ENCODE peak calls at places on chromosomes 11 and 22, in nine cellular contexts. J is stimulated activated CD4-positive, alpha-beta T cell treated with anti-CD3 and anti-CD28 coated beads, Interleukin-12 subunit alpha, Interleukin-12 subunit beta, amount 100 ng/mL, for 4 hours; X is EH; Q is stimulated activated CD8-positive, alpha-beta memory T cell treated with anti-CD3 and anti-CD28 coated beads, Interleukin-4, amount 100 ng/mL, for 24 hours; H is brain microvascular endothelial cell; U is T-helper 2 cell; I is B cell; E is HEK293T; O is kidney epithelial cell. Z is an unnamed sample.

GRCh38 chr11:890794-891600 is 19.6 kb downstream of the CHID1 start:
- DNase-seq in J (no peak), X (no peak), Q (no peak), H (no peak), U (no peak), I (no peak), E (no peak), O (no peak), Z (no peak)

GRCh38 chr22:42933783-42934144 is 76.7 kb upstream of the ARFGAP3 start:
- DNase-seq in J (no peak), X (peak; percentile 98), Q (no peak), H (peak; percentile 93), U (no peak), I (no peak), E (no peak), O (peak; percentile 77), Z (no peak)

GRCh38 chr11:125062196-125062930 is 742 bp upstream of the SLC37A2 start:
- DNase-seq in J (no peak), X (peak; percentile 7), Q (no peak), H (no peak), U (no peak), I (no peak), E (no peak), O (no peak), Z (peak; percentile 42)

GRCh38 chr22:36331912-36332622 is 55.7 kb downstream of the MYH9 start:
- DNase-seq in J (peak; percentile 40), X (peak; percentile 79), Q (no peak), H (no peak), U (no peak), I (peak; percentile 49), E (no peak), O (no peak), Z (peak; percentile 62)

GRCh38 chr11:72789493-72790131 is 4.2 kb downstream of the STARD10 start:
- DNase-seq in J (no peak), X (peak; percentile 83), Q (no peak), H (peak; percentile 38), U (no peak), I (no peak), E (no peak), O (no peak), Z (no peak)

GRCh38 chr11:69126286-69126685 is 29.4 kb upstream of the SMIM38 start:
- DNase-seq in J (no peak), X (no peak), Q (no peak), H (no peak), U (no peak), I (no peak), E (no peak), O (no peak), Z (no peak)

GRCh38 chr11:77079666-77080065 is 12.9 kb downstream of the CAPN5 start:
- DNase-seq in J (no peak), X (no peak), Q (no peak), H (no peak), U (no peak), I (no peak), E (no peak), O (no peak), Z (no peak)

GRCh38 chr11:44625759-44626523 is 60.5 kb downstream of the CD82 start:
- DNase-seq in J (no peak), X (no peak), Q (no peak), H (no peak), U (no peak), I (no peak), E (no peak), O (no peak), Z (no peak)

GRCh38 chr11:1906623-1907423 is 12.7 kb upstream of the TNNT3 start:
- DNase-seq in J (no peak), X (no peak), Q (no peak), H (no peak), U (no peak), I (no peak), E (no peak), O (no peak), Z (no peak)

GRCh38 chr22:36510966-36511881 is 4.4 kb upstream of the FOXRED2 start:
- DNase-seq in J (no peak), X (peak; percentile 59), Q (no peak), H (peak; percentile 51), U (no peak), I (peak; percentile 51), E (peak; percentile 68), O (peak; percentile 50), Z (no peak)

GRCh38 chr11:68296344-68297051 is 15.9 kb upstream of the LRP5 start:
- DNase-seq in J (no peak), X (no peak), Q (no peak), H (no peak), U (no peak), I (no peak), E (no peak), O (no peak), Z (no peak)

GRCh38 chr11:99937330-99937729 is 749.8 kb upstream of the ARHGAP42 start:
- DNase-seq in J (no peak), X (no peak), Q (no peak), H (no peak), U (no peak), I (no peak), E (no peak), O (no peak), Z (no peak)

GRCh38 chr11:120199613-120200012 is 11.2 kb upstream of the OAF start:
- DNase-seq in J (no peak), X (no peak), Q (no peak), H (no peak), U (no peak), I (no peak), E (no peak), O (no peak), Z (no peak)

GRCh38 chr22:43275545-43275981 is 67.6 kb downstream of the SCUBE1 start:
- DNase-seq in J (no peak), X (peak; percentile 17), Q (no peak), H (peak; percentile 37), U (no peak), I (no peak), E (no peak), O (no peak), Z (no peak)